ENCODE peak calls at places on chromosomes 2 and 18, in eight cellular contexts. J is stimulated activated CD8-positive, alpha-beta memory T cell treated with anti-CD3 and anti-CD28 coated beads, Interleukin-12 subunit alpha, Interleukin-12 subunit beta, amount 100 ng/mL, for 1 hour; C is upper lobe of right lung; S is A549; O is stromal cell of bone marrow; M is NCI-H1105; T is T-helper 2 cell; F is activated T-helper 1 cell treated with anti-CD3 and anti-CD28 coated beads, Interleukin-2, amount 50 U/mL, for 16 hours. I is an unnamed sample.

GRCh38 chr2:68849579-68850030 is 21.6 kb downstream of the BMP10 start:
- DNase-seq in S (peak; percentile 41), T (no peak), M (no peak), C (no peak), F (no peak), J (no peak), O (no peak), I (no peak)

GRCh38 chr2:16425462-16426336 is 239.9 kb downstream of the CYRIA start:
- DNase-seq in J (no peak), F (no peak), T (no peak), M (peak; percentile 8), O (no peak), S (peak; percentile 65), C (peak; percentile 72), I (no peak)

GRCh38 chr2:226985227-226985946 is 149.5 kb downstream of the RHBDD1 start:
- DNase-seq in M (peak; percentile 40), C (no peak), S (peak; percentile 66), T (no peak), F (no peak), O (peak; percentile 74), J (no peak), I (no peak)

GRCh38 chr2:230982126-230982525 is 13.8 kb upstream of the SPATA3 start:
- DNase-seq in F (no peak), T (no peak), C (no peak), O (no peak), J (no peak), M (no peak), S (no peak), I (no peak)

GRCh38 chr2:237465515-237466227 is 21.4 kb upstream of the MLPH start:
- DNase-seq in C (peak; percentile 25), M (no peak), O (no peak), J (no peak), S (peak; percentile 64), F (no peak), T (no peak), I (no peak)

GRCh38 chr18:78232196-78232595 is 747.4 kb upstream of the SALL3 start:
- DNase-seq in M (no peak), S (no peak), O (no peak), F (no peak), C (no peak), J (no peak), T (no peak), I (no peak)

GRCh38 chr2:227472265-227473018 is 486 bp downstream of the AGFG1 start:
- DNase-seq in O (no peak), F (peak; percentile 26), T (peak; percentile 22), S (no peak), C (peak; percentile 82), J (no peak), M (no peak), I (no peak)

GRCh38 chr2:47917562-47917961 is 11.3 kb upstream of the FBXO11 start:
- DNase-seq in J (no peak), T (no peak), C (no peak), S (no peak), M (no peak), F (no peak), O (no peak), I (no peak)

GRCh38 chr2:71070294-71071025 is 2.0 kb downstream of the NAGK start:
- DNase-seq in C (no peak), O (peak; percentile 23), M (no peak), F (no peak), T (no peak), J (no peak), S (peak; percentile 70), I (no peak)

GRCh38 chr2:233476651-233477547 is 89.7 kb downstream of the USP40 start:
- DNase-seq in M (no peak), T (no peak), S (no peak), F (no peak), O (no peak), J (no peak), C (no peak), I (no peak)

GRCh38 chr2:206392118-206392517 is 51.2 kb upstream of the ADAM23 start:
- DNase-seq in C (no peak), M (no peak), F (no peak), S (peak; percentile 59), J (no peak), T (no peak), O (peak; percentile 29), I (no peak)

GRCh38 chr18:79203017-79203605 is 133.9 kb downstream of the ATP9B start:
- DNase-seq in S (no peak), T (peak; percentile 6), F (no peak), C (no peak), J (no peak), M (no peak), O (no peak), I (no peak)